ENCODE peak calls at places on chromosomes 2 and 18, in six cellular contexts. T, O, R, B, W and N are unnamed samples.

GRCh38 chr2:212939777-212940531 is 211.5 kb downstream of the IKZF2 start:
- DNase-seq in O (no peak), B (no peak), W (no peak), R (no peak), T (no peak), N (no peak)

GRCh38 chr18:54163458-54163857 is 61.0 kb downstream of the MBD2 start:
- DNase-seq in W (no peak), B (no peak), R (no peak), O (no peak), T (no peak), N (no peak)

GRCh38 chr2:7924033-7924762 is 757.7 kb upstream of the ID2 start:
- DNase-seq in T (no peak), O (no peak), R (no peak), B (no peak), W (no peak), N (no peak)

GRCh38 chr2:190121971-190122370 is 59.4 kb upstream of the MSTN start:
- DNase-seq in W (no peak), B (peak), O (no peak), R (no peak), T (peak), N (peak)

GRCh38 chr2:62333961-62334360 is 138.0 kb downstream of the B3GNT2 start:
- DNase-seq in W (no peak), B (peak), R (no peak), O (no peak), T (no peak), N (no peak)

GRCh38 chr18:23853448-23854210 is 160.9 kb upstream of the TTC39C start:
- DNase-seq in W (no peak), B (no peak), R (no peak), O (no peak), T (no peak), N (no peak)

GRCh38 chr18:12328179-12328823 is 20.3 kb downstream of the TUBB6 start:
- DNase-seq in T (no peak), W (no peak), B (no peak), R (no peak), O (no peak), N (no peak)

GRCh38 chr2:238698451-238699306 is 149.2 kb upstream of the TWIST2 start:
- DNase-seq in B (no peak), W (no peak), R (no peak), O (no peak), T (no peak), N (no peak)

GRCh38 chr2:10993001-10993481 is 81.3 kb downstream of the KCNF1 start:
- DNase-seq in W (no peak), B (no peak), O (no peak), T (no peak), R (no peak), N (no peak)

GRCh38 chr2:174605687-174606086 is 8.1 kb upstream of the WIPF1 start:
- DNase-seq in B (peak), R (no peak), W (no peak), T (no peak), O (no peak), N (peak)

GRCh38 chr2:170660406-170660805 is 54.7 kb upstream of the SP5 start:
- DNase-seq in R (no peak), W (no peak), O (no peak), B (no peak), T (peak), N (no peak)

GRCh38 chr2:164642268-164642667 is 21.0 kb upstream of the GRB14 start:
- DNase-seq in T (no peak), O (no peak), R (no peak), W (no peak), B (no peak), N (no peak)